ENCODE peak calls at places on chromosomes 13 and 19, in eight cellular contexts. O, H, J, Z, F, T, D and B are unnamed samples.

GRCh38 chr13:95601906-95602305 is 42.6 kb downstream of the DZIP1 start:
- DNase-seq in O (no peak), H (no peak), J (no peak), Z (no peak), F (no peak), T (no peak), D (no peak), B (no peak)

GRCh38 chr13:105971720-105972119 is 563.7 kb downstream of the EFNB2 start:
- DNase-seq in O (no peak), H (no peak), J (no peak), Z (no peak), F (no peak), T (no peak), D (no peak), B (no peak)

GRCh38 chr19:1171755-1172352 is 2.2 kb downstream of the SBNO2 start:
- DNase-seq in O (no peak), H (no peak), J (no peak), Z (no peak), F (no peak), T (no peak), D (no peak), B (no peak)

GRCh38 chr13:23778007-23778687 is 111.1 kb downstream of the MIPEP start:
- DNase-seq in O (no peak), H (no peak), J (no peak), Z (no peak), F (no peak), T (no peak), D (no peak), B (no peak)

GRCh38 chr19:16098821-16099220 is 12.9 kb upstream of the RAB8A start:
- DNase-seq in O (no peak), H (no peak), J (no peak), Z (no peak), F (no peak), T (no peak), D (no peak), B (no peak)

GRCh38 chr13:95296326-95296939 is 4.8 kb downstream of the ABCC4 start:
- DNase-seq in O (no peak), H (no peak), J (peak; percentile 85), Z (no peak), F (no peak), T (peak; percentile 32), D (peak; percentile 49), B (peak; percentile 49)

GRCh38 chr13:76854209-76854608 is 32.0 kb downstream of the KCTD12 start:
- DNase-seq in O (no peak), H (no peak), J (no peak), Z (no peak), F (no peak), T (no peak), D (no peak), B (no peak)

GRCh38 chr19:2167896-2168618 is 4.3 kb downstream of the DOT1L start:
- DNase-seq in O (peak; percentile 68), H (no peak), J (no peak), Z (peak; percentile 57), F (no peak), T (peak; percentile 85), D (peak; percentile 50), B (no peak)

GRCh38 chr19:5343848-5344247 is 3.2 kb upstream of the PTPRS start:
- DNase-seq in O (no peak), H (no peak), J (no peak), Z (no peak), F (no peak), T (no peak), D (no peak), B (no peak)

GRCh38 chr19:5978606-5979552 is 939 bp upstream of the RANBP3 start:
- DNase-seq in O (no peak), H (no peak), J (no peak), Z (no peak), F (no peak), T (no peak), D (no peak), B (no peak)

GRCh38 chr19:45509692-45510015 is 2.4 kb downstream of the VASP start:
- DNase-seq in O (no peak), H (no peak), J (no peak), Z (no peak), F (no peak), T (no peak), D (no peak), B (no peak)

GRCh38 chr19:45507864-45508680 is 793 bp downstream of the VASP start:
- DNase-seq in O (no peak), H (no peak), J (peak; percentile 80), Z (no peak), F (peak; percentile 65), T (peak; percentile 73), D (peak; percentile 71), B (no peak)

GRCh38 chr19:45506991-45507863 is at the start of gene VASP:
- DNase-seq in O (peak; percentile 91), H (peak; percentile 87), J (peak; percentile 89), Z (peak; percentile 88), F (peak; percentile 76), T (peak; percentile 91), D (peak; percentile 94), B (peak; percentile 67)

GRCh38 chr19:45508681-45508930 is 1.3 kb downstream of the VASP start:
- DNase-seq in O (no peak), H (no peak), J (no peak), Z (no peak), F (no peak), T (no peak), D (no peak), B (no peak)

GRCh38 chr19:45508931-45509691 is 1.8 kb downstream of the VASP start:
- DNase-seq in O (peak; percentile 60), H (peak; percentile 77), J (peak; percentile 74), Z (peak; percentile 61), F (peak; percentile 66), T (peak; percentile 90), D (peak; percentile 81), B (peak; percentile 66)
- TF ChIP-seq POLR2A in O (no peak), H (no peak), J (no peak), Z (no peak), F (no peak), T (no peak), D (peak; percentile 12), B (peak; percentile 8)

GRCh38 chr19:47130120-47130588 is 481 bp upstream of the SAE1 start:
- DNase-seq in O (no peak), H (no peak), J (no peak), Z (no peak), F (no peak), T (no peak), D (no peak), B (no peak)

GRCh38 chr19:47129579-47129978 is 1.1 kb upstream of the SAE1 start:
- DNase-seq in O (no peak), H (no peak), J (no peak), Z (no peak), F (no peak), T (no peak), D (no peak), B (no peak)

GRCh38 chr19:47132522-47132852 is 1.9 kb downstream of the SAE1 start:
- DNase-seq in O (no peak), H (no peak), J (no peak), Z (no peak), F (no peak), T (no peak), D (no peak), B (no peak)

GRCh38 chr19:47133021-47133471 is 2.4 kb downstream of the SAE1 start:
- DNase-seq in O (no peak), H (no peak), J (no peak), Z (no peak), F (no peak), T (no peak), D (no peak), B (no peak)

GRCh38 chr19:47130589-47131168 is at the start of gene SAE1:
- DNase-seq in O (peak; percentile 88), H (peak; percentile 93), J (peak; percentile 98), Z (peak; percentile 84), F (peak; percentile 93), T (peak; percentile 94), D (peak; percentile 100), B (peak; percentile 84)
- TF ChIP-seq POLR2A in O (no peak), H (peak; percentile 61), J (peak; percentile 84), Z (peak; percentile 43), F (peak; percentile 47), T (peak; percentile 77), D (peak; percentile 90), B (peak; percentile 82)

GRCh38 chr19:45782162-45782623 is at the start of gene DMPK:
- DNase-seq in O (no peak), H (no peak), J (no peak), Z (no peak), F (peak; percentile 48), T (peak; percentile 77), D (no peak), B (no peak)
- TF ChIP-seq POLR2A in O (no peak), H (no peak), J (no peak), Z (no peak), F (no peak), T (peak; percentile 46), D (no peak), B (no peak)

GRCh38 chr19:46955114-46955812 is 64.4 kb upstream of the NPAS1 start:
- DNase-seq in O (no peak), H (no peak), J (no peak), Z (no peak), F (no peak), T (no peak), D (no peak), B (no peak)
- TF ChIP-seq POLR2A in O (no peak), H (no peak), J (no peak), Z (no peak), F (no peak), T (no peak), D (no peak), B (no peak)

GRCh38 chr13:33771296-33771695 is 46.7 kb upstream of the RFC3 start:
- DNase-seq in O (no peak), H (no peak), J (no peak), Z (no peak), F (no peak), T (no peak), D (no peak), B (no peak)

GRCh38 chr13:33776510-33776909 is 41.4 kb upstream of the RFC3 start:
- DNase-seq in O (no peak), H (no peak), J (no peak), Z (no peak), F (no peak), T (no peak), D (no peak), B (no peak)

DNA sequence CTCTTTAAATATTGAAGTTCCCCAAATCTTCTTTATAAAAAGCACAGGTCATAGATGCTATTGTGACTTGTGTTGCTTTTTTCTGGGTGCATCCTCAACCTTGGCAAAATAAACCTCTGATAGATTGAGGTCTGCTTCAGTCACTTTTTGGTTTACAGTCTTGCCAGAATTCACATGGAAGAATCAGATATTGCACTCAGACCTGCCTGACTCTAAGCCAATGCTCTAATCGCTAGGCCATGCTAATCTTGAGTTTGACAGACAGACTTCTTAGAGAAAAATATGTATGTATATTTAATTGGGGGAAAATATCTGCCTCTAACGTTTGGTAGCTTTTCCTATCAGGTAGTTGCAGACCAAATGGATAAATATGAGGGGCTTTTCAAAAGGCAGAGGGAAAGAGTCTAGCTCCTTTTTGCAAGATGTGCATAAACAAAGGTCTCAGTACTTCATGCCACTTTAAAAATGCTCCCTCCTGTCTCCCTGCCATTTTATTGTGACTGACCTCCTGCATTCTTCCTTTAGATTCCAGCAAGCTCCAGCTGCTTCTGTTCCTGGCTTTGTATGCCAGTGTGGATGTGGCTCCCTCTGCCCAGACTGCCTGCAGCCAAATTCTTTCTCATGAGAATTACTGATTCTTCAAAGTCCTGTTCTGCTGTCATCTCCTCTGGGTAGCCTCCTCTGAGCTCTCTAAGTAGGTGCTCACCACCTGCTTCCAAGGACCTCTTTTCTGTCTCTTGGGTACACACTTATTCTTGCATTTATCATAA is 42.4 kb upstream of the RFC3 start:
- DNase-seq in O (no peak), H (no peak), J (no peak), Z (no peak), F (no peak), T (no peak), D (no peak), B (no peak)
- TF ChIP-seq POLR2A in O (no peak), H (no peak), J (no peak), Z (no peak), F (no peak), T (no peak), D (no peak), B (no peak)